ENCODE peak calls at places on chromosomes 3 and 15, in ten cellular contexts. Y is CD4-positive, CD25-positive, alpha-beta regulatory T cell; V is SJSA1; P is CD8-positive, alpha-beta T cell; I is fibroblast of lung; S is sigmoid colon; G is pancreas; O is IMR-90; E is PC-9; X is uterus. Q is an unnamed sample.

GRCh38 chr3:186511245-186511644 is 32.9 kb downstream of the CRYGS start:
- DNase-seq in X (no peak), E (no peak), S (no peak), V (no peak), G (no peak), P (no peak), I (no peak), O (no peak), Y (no peak), Q (no peak)

GRCh38 chr3:48798998-48799397 is 48.7 kb downstream of the PRKAR2A start:
- DNase-seq in G (peak; percentile 47), O (no peak), E (no peak), Y (no peak), P (no peak), S (no peak), X (no peak), I (peak; percentile 8), V (no peak), Q (no peak)

GRCh38 chr3:55571216-55571813 is 84.2 kb upstream of the WNT5A start:
- DNase-seq in P (no peak), I (peak; percentile 71), Y (no peak), O (no peak), G (no peak), X (no peak), S (no peak), V (no peak), E (no peak), Q (no peak)

GRCh38 chr3:194133661-194134230 is 2.2 kb upstream of the HES1 start:
- DNase-seq in G (peak; percentile 84), E (peak; percentile 63), P (no peak), S (peak; percentile 83), I (peak; percentile 75), Y (no peak), X (peak; percentile 73), V (peak; percentile 72), O (peak; percentile 55), Q (no peak)

GRCh38 chr3:21835266-21835665 is 84.3 kb upstream of the ZNF385D start:
- DNase-seq in E (no peak), S (no peak), X (no peak), I (no peak), P (no peak), G (no peak), O (no peak), Y (no peak), V (no peak), Q (no peak)

GRCh38 chr3:9622438-9622837 is 26.9 kb upstream of the MTMR14 start:
- DNase-seq in P (no peak), S (no peak), I (no peak), Y (no peak), O (no peak), V (no peak), E (peak; percentile 10), X (peak; percentile 55), G (no peak), Q (no peak)

GRCh38 chr3:20400686-20401085 is 214.7 kb upstream of the SGO1 start:
- DNase-seq in Y (no peak), S (no peak), X (no peak), V (no peak), G (no peak), P (no peak), O (no peak), I (no peak), E (no peak), Q (no peak)

GRCh38 chr15:34206016-34206415 is 3.9 kb downstream of the KATNBL1 start:
- DNase-seq in I (peak; percentile 78), G (no peak), V (no peak), Y (no peak), P (no peak), O (peak; percentile 66), S (no peak), X (no peak), E (no peak), Q (no peak)

GRCh38 chr3:133700351-133700750 is 38.6 kb upstream of the TOPBP1 start:
- DNase-seq in S (no peak), G (no peak), V (no peak), I (no peak), O (no peak), X (no peak), Y (no peak), E (no peak), P (no peak), Q (no peak)

GRCh38 chr3:66638717-66639116 is 137.9 kb upstream of the LRIG1 start:
- DNase-seq in I (no peak), O (no peak), G (no peak), Y (no peak), X (no peak), S (no peak), P (no peak), E (no peak), V (no peak), Q (no peak)

GRCh38 chr3:36488077-36488789 is 107.9 kb downstream of the STAC start:
- DNase-seq in Y (no peak), E (no peak), V (no peak), P (no peak), G (no peak), I (no peak), X (no peak), S (no peak), O (no peak), Q (no peak)

GRCh38 chr15:73394782-73395181 is 26.0 kb upstream of the HCN4 start:
- DNase-seq in P (no peak), X (no peak), Y (no peak), E (no peak), S (no peak), G (no peak), I (no peak), V (no peak), O (no peak), Q (no peak)

GRCh38 chr3:25784971-25785370 is 1.7 kb upstream of the NGLY1 start:
- DNase-seq in P (no peak), E (no peak), V (no peak), G (no peak), Y (no peak), I (no peak), X (no peak), S (no peak), O (no peak), Q (no peak)

GRCh38 chr3:46162975-46163550 is 45.0 kb downstream of the CCR1 start:
- DNase-seq in I (no peak), V (peak; percentile 83), E (peak; percentile 88), O (no peak), Y (no peak), P (no peak), G (no peak), X (no peak), S (no peak), Q (no peak)

GRCh38 chr3:178562143-178562868 is 26.1 kb downstream of the KCNMB2 start:
- DNase-seq in I (peak; percentile 18), X (no peak), S (no peak), E (no peak), Y (no peak), P (no peak), G (no peak), O (no peak), V (no peak), Q (no peak)

GRCh38 chr3:100252006-100252405 is 8.8 kb upstream of the TBC1D23 start:
- DNase-seq in G (no peak), P (no peak), V (no peak), E (no peak), X (no peak), O (no peak), Y (no peak), I (no peak), S (no peak), Q (no peak)
- H3K9me3 ChIP-seq in G (no peaks in the 10 kb centered on the region), P (no peaks in the 10 kb centered on the region), V (no peaks in the 10 kb centered on the region), E (no peaks in the 10 kb centered on the region), X (no peaks in the 10 kb centered on the region), O (no peaks in the 10 kb centered on the region), Y (no peaks in the 10 kb centered on the region), I (no peaks in the 10 kb centered on the region), S (no peaks in the 10 kb centered on the region), Q (no peaks in the 10 kb centered on the region)

GRCh38 chr15:41659855-41660234 is 360 bp upstream of the MGA start:
- DNase-seq in X (no peak), I (no peak), P (no peak), G (no peak), Y (no peak), S (no peak), O (no peak), E (no peak), V (no peak), Q (no peak)

GRCh38 chr15:41658689-41659088 is 1.5 kb upstream of the MGA start:
- DNase-seq in P (no peak), Y (no peak), X (no peak), V (no peak), S (no peak), O (no peak), G (no peak), I (no peak), E (no peak), Q (no peak)

GRCh38 chr15:41661078-41661528 is 898 bp downstream of the MGA start:
- DNase-seq in X (no peak), E (no peak), P (no peak), S (no peak), V (no peak), G (no peak), O (no peak), Y (no peak), I (no peak), Q (no peak)

GRCh38 chr15:41660235-41661077 is at the start of gene MGA:
- DNase-seq in G (peak; percentile 95), X (peak; percentile 90), V (peak; percentile 82), I (peak; percentile 93), Y (peak; percentile 82), P (peak; percentile 86), O (peak; percentile 92), S (peak; percentile 95), E (peak; percentile 84), Q (peak; percentile 84)

DNA sequence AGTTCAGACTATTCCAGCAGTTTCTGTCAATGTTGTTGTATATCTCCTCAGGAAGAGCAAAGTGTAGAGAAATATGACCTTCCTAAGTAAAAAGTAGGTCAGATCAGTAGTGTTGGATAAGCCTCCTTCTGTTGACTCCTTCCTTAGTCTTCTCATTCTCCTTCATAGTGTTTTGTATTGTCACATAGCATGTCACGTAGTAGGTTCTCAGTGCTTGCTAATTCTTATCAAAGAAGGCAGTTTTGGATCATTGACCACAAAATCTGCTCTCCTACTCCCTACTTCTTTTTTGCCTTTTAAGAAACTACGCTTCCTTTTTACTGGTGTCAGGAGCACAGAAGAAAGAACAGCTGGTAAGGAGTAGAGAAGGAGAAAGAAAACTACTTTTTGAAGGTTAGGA is 1.0 kb upstream of the MGA start:
- DNase-seq in X (no peak), V (no peak), P (no peak), Y (no peak), E (no peak), O (no peak), I (no peak), S (no peak), G (no peak), Q (no peak)
- H3K27ac ChIP-seq in X (no peak overlapping the region), V (no peak overlapping the region), P (no peak overlapping the region), Y (no peak overlapping the region), E (no peak overlapping the region), O (no peak overlapping the region), I (no peak overlapping the region), S (no peak overlapping the region), G (no peak overlapping the region), Q (no peak overlapping the region)

GRCh38 chr15:77375133-77375532 is 44.8 kb downstream of the PEAK1 start:
- DNase-seq in Y (no peak), P (no peak), S (no peak), E (no peak), O (no peak), I (no peak), V (no peak), G (no peak), X (no peak), Q (no peak)
- H3K36me3 ChIP-seq in Y (no peaks in the 10 kb centered on the region), P (no peaks in the 10 kb centered on the region), S (no peaks in the 10 kb centered on the region), E (no peaks in the 10 kb centered on the region), O (no peaks in the 10 kb centered on the region), I (no peaks in the 10 kb centered on the region), V (no peaks in the 10 kb centered on the region), G (no peaks in the 10 kb centered on the region), X (no peaks in the 10 kb centered on the region), Q (no peaks in the 10 kb centered on the region)

GRCh38 chr3:145355175-145355574 is 805.8 kb downstream of the PLOD2 start:
- DNase-seq in G (no peak), P (no peak), V (no peak), O (no peak), E (no peak), X (no peak), Y (no peak), I (no peak), S (no peak), Q (no peak)
- H3K9me3 ChIP-seq in G (no peaks in the 10 kb centered on the region), P (no peaks in the 10 kb centered on the region), V (no peaks in the 10 kb centered on the region), O (peaks cover 7% of the 10 kb centered on the region), E (no peaks in the 10 kb centered on the region), X (no peaks in the 10 kb centered on the region), Y (peaks cover 5% of the 10 kb centered on the region), I (no peaks in the 10 kb centered on the region), S (peaks cover 4% of the 10 kb centered on the region), Q (no peaks in the 10 kb centered on the region)